ENCODE peak calls at places on chromosomes 13 and 19, in seven cellular contexts. W is glomerular endothelial cell; V is AG04450; X is NCI-H2227 treated with DMSO at 0.1 percent for 48 hours; M is stimulated activated CD4-positive, alpha-beta T cell treated with anti-CD3 and anti-CD28 coated beads, Interleukin-15, amount 100 ng/mL, for 48 hours; T is ELR; N is stimulated activated CD8-positive, alpha-beta memory T cell treated with anti-CD3 and anti-CD28 coated beads, Interleukin-4, amount 100 ng/mL, for 1 hour. F is an unnamed sample.

GRCh38 chr19:35533822-35534521 is 716 bp downstream of the GAPDHS start:
- DNase-seq in W (no peak), V (no peak), X (no peak), M (no peak), T (peak), N (no peak), F (peak)

GRCh38 chr13:31005066-31005465 is 72.6 kb downstream of the TEX26 start:
- DNase-seq in W (no peak), V (no peak), X (no peak), M (no peak), T (no peak), N (no peak), F (no peak)

GRCh38 chr13:57345526-57345925 is 178.5 kb downstream of the PRR20E start:
- DNase-seq in W (no peak), V (no peak), X (no peak), M (no peak), T (no peak), N (no peak), F (no peak)

GRCh38 chr13:42110410-42111155 is 62.1 kb downstream of the DGKH start:
- DNase-seq in W (peak), V (peak), X (peak), M (no peak), T (peak), N (no peak), F (peak)

GRCh38 chr19:58154679-58155648 is 4.4 kb upstream of the ZNF329 start:
- DNase-seq in W (peak), V (peak), X (peak), M (peak), T (peak), N (peak), F (peak)

GRCh38 chr19:46967578-46968018 is 52.0 kb upstream of the NPAS1 start:
- DNase-seq in W (no peak), V (no peak), X (no peak), M (no peak), T (no peak), N (no peak), F (peak)

GRCh38 chr19:33373701-33374405 is at the start of gene CEBPG:
- DNase-seq in W (no peak), V (no peak), X (peak), M (no peak), T (peak), N (peak), F (peak)

GRCh38 chr19:15022752-15023151 is 26.5 kb upstream of the CASP14 start:
- DNase-seq in W (no peak), V (no peak), X (no peak), M (no peak), T (no peak), N (no peak), F (no peak)

GRCh38 chr19:29531458-29532025 is 5.7 kb downstream of the VSTM2B start:
- DNase-seq in W (no peak), V (no peak), X (no peak), M (no peak), T (no peak), N (no peak), F (no peak)

GRCh38 chr19:2668188-2668763 is 34.2 kb downstream of the GNG7 start:
- DNase-seq in W (no peak), V (no peak), X (no peak), M (no peak), T (no peak), N (no peak), F (no peak)

GRCh38 chr13:111145506-111145905 is 30.4 kb downstream of the ARHGEF7 start:
- DNase-seq in W (no peak), V (no peak), X (no peak), M (no peak), T (no peak), N (no peak), F (no peak)

GRCh38 chr19:20928371-20928770 is 5.3 kb downstream of the ZNF85 start:
- DNase-seq in W (no peak), V (peak), X (no peak), M (no peak), T (peak), N (no peak), F (no peak)

GRCh38 chr19:1254081-1254527 is 5.7 kb downstream of the MIDN start:
- DNase-seq in W (no peak), V (no peak), X (no peak), M (no peak), T (no peak), N (no peak), F (no peak)

GRCh38 chr19:41753159-41753558 is 2.2 kb upstream of the CEACAM6 start:
- DNase-seq in W (peak), V (no peak), X (peak), M (peak), T (peak), N (peak), F (peak)

GRCh38 chr13:112771877-112772538 is 82.2 kb downstream of the ATP11A start:
- DNase-seq in W (no peak), V (no peak), X (no peak), M (no peak), T (no peak), N (no peak), F (no peak)

GRCh38 chr19:13011653-13012389 is 16.5 kb downstream of the NFIX start:
- DNase-seq in W (no peak), V (no peak), X (no peak), M (no peak), T (no peak), N (no peak), F (peak)

GRCh38 chr13:50589139-50589538 is 254.4 kb downstream of the DLEU7 start:
- DNase-seq in W (no peak), V (peak), X (no peak), M (no peak), T (peak), N (no peak), F (peak)

GRCh38 chr13:98450495-98451167 is 126.3 kb downstream of the STK24 start:
- DNase-seq in W (no peak), V (no peak), X (no peak), M (no peak), T (no peak), N (no peak), F (peak)

GRCh38 chr19:18852634-18853033 is 20.9 kb downstream of the UPF1 start:
- DNase-seq in W (no peak), V (no peak), X (no peak), M (no peak), T (no peak), N (no peak), F (no peak)

GRCh38 chr13:112959701-112960542 is 9.1 kb upstream of the MCF2L start:
- DNase-seq in W (no peak), V (no peak), X (no peak), M (no peak), T (no peak), N (no peak), F (no peak)

GRCh38 chr19:55641376-55642152 is 762 bp downstream of the ZNF580 start:
- DNase-seq in W (no peak), V (no peak), X (peak), M (no peak), T (peak), N (no peak), F (peak)

GRCh38 chr13:25177012-25177411 is 4.9 kb upstream of the AMER2 start:
- DNase-seq in W (no peak), V (no peak), X (no peak), M (no peak), T (no peak), N (no peak), F (no peak)

F was measured in activated CD4-positive, alpha-beta T cell treated with anti-CD3 and anti-CD28 coated beads for 48 hours.